ENCODE peak calls at places on chromosomes 7 and 10, in eight cellular contexts. One of them, this sample, is unnamed.

GRCh38 chr7:35793225-35793579 is 7.7 kb upstream of the SEPTIN7 start:
- DNase-seq in AG09319: no peak
- DNase-seq in A549: no peak
- DNase-seq in Panc1: no peak
- DNase-seq in Peyer's patch: no peak
- DNase-seq in astrocyte: peak; percentile 4
- DNase-seq in tibial artery: no peak
- DNase-seq in colonic mucosa: no peak
- DNase-seq in this sample: no peak

GRCh38 chr7:49001610-49002033 is 77.3 kb downstream of the CDC14C start:
- DNase-seq in AG09319: no peak
- DNase-seq in A549: peak; percentile 10
- DNase-seq in Panc1: peak; percentile 32
- DNase-seq in Peyer's patch: no peak
- DNase-seq in astrocyte: no peak
- DNase-seq in tibial artery: no peak
- DNase-seq in colonic mucosa: peak; percentile 37
- DNase-seq in this sample: no peak

GRCh38 chr10:533186-533585 is 156.3 kb downstream of the DIP2C start:
- DNase-seq in AG09319: no peak
- DNase-seq in A549: no peak
- DNase-seq in Panc1: no peak
- DNase-seq in Peyer's patch: no peak
- DNase-seq in astrocyte: no peak
- DNase-seq in tibial artery: no peak
- DNase-seq in colonic mucosa: no peak
- DNase-seq in this sample: no peak

GRCh38 chr7:36301914-36302771 is 87.5 kb upstream of the ANLN start:
- DNase-seq in AG09319: no peak
- DNase-seq in A549: no peak
- DNase-seq in Panc1: no peak
- DNase-seq in Peyer's patch: peak; percentile 28
- DNase-seq in astrocyte: peak; percentile 39
- DNase-seq in tibial artery: no peak
- DNase-seq in colonic mucosa: no peak
- DNase-seq in this sample: no peak

GRCh38 chr10:122102146-122102866 is 113.3 kb downstream of the TACC2 start:
- DNase-seq in AG09319: no peak
- DNase-seq in A549: peak; percentile 80
- DNase-seq in Panc1: no peak
- DNase-seq in Peyer's patch: no peak
- DNase-seq in astrocyte: no peak
- DNase-seq in tibial artery: no peak
- DNase-seq in colonic mucosa: no peak
- DNase-seq in this sample: no peak

GRCh38 chr10:80197972-80198591 is 7.3 kb downstream of the ANXA11 start:
- DNase-seq in AG09319: no peak
- DNase-seq in A549: no peak
- DNase-seq in Panc1: no peak
- DNase-seq in Peyer's patch: no peak
- DNase-seq in astrocyte: no peak
- DNase-seq in tibial artery: no peak
- DNase-seq in colonic mucosa: no peak
- DNase-seq in this sample: no peak

GRCh38 chr10:11472158-11472753 is 139.2 kb downstream of the USP6NL start:
- DNase-seq in AG09319: peak; percentile 5
- DNase-seq in A549: peak; percentile 51
- DNase-seq in Panc1: peak; percentile 41
- DNase-seq in Peyer's patch: no peak
- DNase-seq in astrocyte: peak; percentile 15
- DNase-seq in tibial artery: peak; percentile 47
- DNase-seq in colonic mucosa: peak; percentile 66
- DNase-seq in this sample: no peak

GRCh38 chr7:69246758-69247157 is 351.5 kb upstream of the AUTS2 start:
- DNase-seq in AG09319: no peak
- DNase-seq in A549: no peak
- DNase-seq in Panc1: no peak
- DNase-seq in Peyer's patch: no peak
- DNase-seq in astrocyte: no peak
- DNase-seq in tibial artery: peak; percentile 61
- DNase-seq in colonic mucosa: no peak
- DNase-seq in this sample: no peak

GRCh38 chr7:2048531-2048930 is 184.2 kb downstream of the MAD1L1 start:
- DNase-seq in AG09319: no peak
- DNase-seq in A549: no peak
- DNase-seq in Panc1: no peak
- DNase-seq in Peyer's patch: no peak
- DNase-seq in astrocyte: no peak
- DNase-seq in tibial artery: no peak
- DNase-seq in colonic mucosa: no peak
- DNase-seq in this sample: no peak

GRCh38 chr10:123269675-123270074 is 115.5 kb downstream of the BUB3 start:
- DNase-seq in AG09319: no peak
- DNase-seq in A549: no peak
- DNase-seq in Panc1: no peak
- DNase-seq in Peyer's patch: no peak
- DNase-seq in astrocyte: no peak
- DNase-seq in tibial artery: no peak
- DNase-seq in colonic mucosa: no peak
- DNase-seq in this sample: no peak

GRCh38 chr10:132878091-132878729 is 64.2 kb downstream of the CFAP46 start:
- DNase-seq in AG09319: no peak
- DNase-seq in A549: no peak
- DNase-seq in Panc1: no peak
- DNase-seq in Peyer's patch: no peak
- DNase-seq in astrocyte: no peak
- DNase-seq in tibial artery: no peak
- DNase-seq in colonic mucosa: no peak
- DNase-seq in this sample: no peak

GRCh38 chr10:8396675-8397074 is 342.2 kb downstream of the GATA3 start:
- DNase-seq in AG09319: no peak
- DNase-seq in A549: no peak
- DNase-seq in Panc1: no peak
- DNase-seq in Peyer's patch: no peak
- DNase-seq in astrocyte: peak; percentile 84
- DNase-seq in tibial artery: no peak
- DNase-seq in colonic mucosa: no peak
- DNase-seq in this sample: no peak

GRCh38 chr7:207418-208127 is 15.2 kb downstream of the FAM20C start:
- DNase-seq in AG09319: no peak
- DNase-seq in A549: no peak
- DNase-seq in Panc1: no peak
- DNase-seq in Peyer's patch: no peak
- DNase-seq in astrocyte: no peak
- DNase-seq in tibial artery: no peak
- DNase-seq in colonic mucosa: no peak
- DNase-seq in this sample: no peak

GRCh38 chr7:70240873-70241272 is 642.6 kb downstream of the AUTS2 start:
- DNase-seq in AG09319: no peak
- DNase-seq in A549: no peak
- DNase-seq in Panc1: no peak
- DNase-seq in Peyer's patch: no peak
- DNase-seq in astrocyte: no peak
- DNase-seq in tibial artery: peak; percentile 52
- DNase-seq in colonic mucosa: no peak
- DNase-seq in this sample: no peak

GRCh38 chr7:41652265-41652664 is 50.6 kb downstream of the INHBA start:
- DNase-seq in AG09319: peak; percentile 72
- DNase-seq in A549: no peak
- DNase-seq in Panc1: no peak
- DNase-seq in Peyer's patch: no peak
- DNase-seq in astrocyte: no peak
- DNase-seq in tibial artery: no peak
- DNase-seq in colonic mucosa: no peak
- DNase-seq in this sample: no peak

GRCh38 chr7:34675749-34676374 is 17.8 kb downstream of the NPSR1 start:
- DNase-seq in AG09319: no peak
- DNase-seq in A549: peak; percentile 48
- DNase-seq in Panc1: peak; percentile 13
- DNase-seq in Peyer's patch: no peak
- DNase-seq in astrocyte: no peak
- DNase-seq in tibial artery: no peak
- DNase-seq in colonic mucosa: no peak
- DNase-seq in this sample: no peak

GRCh38 chr10:28177944-28178637 is 124.8 kb downstream of the MPP7 start:
- DNase-seq in AG09319: no peak
- DNase-seq in A549: no peak
- DNase-seq in Panc1: no peak
- DNase-seq in Peyer's patch: no peak
- DNase-seq in astrocyte: no peak
- DNase-seq in tibial artery: no peak
- DNase-seq in colonic mucosa: no peak
- DNase-seq in this sample: no peak

GRCh38 chr7:40704172-40704571 is 569.4 kb downstream of the SUGCT start:
- DNase-seq in AG09319: no peak
- DNase-seq in A549: no peak
- DNase-seq in Panc1: no peak
- DNase-seq in Peyer's patch: no peak
- DNase-seq in astrocyte: no peak
- DNase-seq in tibial artery: no peak
- DNase-seq in colonic mucosa: no peak
- DNase-seq in this sample: no peak

GRCh38 chr10:36671607-36672006 is 453.8 kb upstream of the ANKRD30A start:
- DNase-seq in AG09319: no peak
- DNase-seq in A549: no peak
- DNase-seq in Panc1: no peak
- DNase-seq in Peyer's patch: no peak
- DNase-seq in astrocyte: peak; percentile 73
- DNase-seq in tibial artery: no peak
- DNase-seq in colonic mucosa: no peak
- DNase-seq in this sample: no peak

GRCh38 chr10:78916227-78916626 is 152.5 kb upstream of the ZMIZ1 start:
- DNase-seq in AG09319: no peak
- DNase-seq in A549: no peak
- DNase-seq in Panc1: no peak
- DNase-seq in Peyer's patch: no peak
- DNase-seq in astrocyte: no peak
- DNase-seq in tibial artery: no peak
- DNase-seq in colonic mucosa: no peak
- DNase-seq in this sample: no peak

GRCh38 chr10:80211786-80212185 is 6.4 kb upstream of the ANXA11 start:
- DNase-seq in AG09319: no peak
- DNase-seq in A549: no peak
- DNase-seq in Panc1: no peak
- DNase-seq in Peyer's patch: no peak
- DNase-seq in astrocyte: no peak
- DNase-seq in tibial artery: no peak
- DNase-seq in colonic mucosa: no peak
- DNase-seq in this sample: no peak

GRCh38 chr7:31488562-31489203 is 25.2 kb upstream of the ITPRID1 start:
- DNase-seq in AG09319: peak; percentile 1
- DNase-seq in A549: peak; percentile 69
- DNase-seq in Panc1: peak; percentile 48
- DNase-seq in Peyer's patch: peak; percentile 65
- DNase-seq in astrocyte: peak; percentile 74
- DNase-seq in tibial artery: peak; percentile 30
- DNase-seq in colonic mucosa: peak; percentile 60
- DNase-seq in this sample: peak; percentile 31
- TF ChIP-seq CTCF in AG09319: peak; percentile 25
- TF ChIP-seq CTCF in A549: peak; percentile 83
- TF ChIP-seq CTCF in Panc1: peak; percentile 90
- TF ChIP-seq CTCF in Peyer's patch: no peak
- TF ChIP-seq CTCF in astrocyte: peak; percentile 74
- TF ChIP-seq CTCF in tibial artery: no peak
- TF ChIP-seq CTCF in colonic mucosa: peak; percentile 69
- TF ChIP-seq CTCF in this sample: no peak

GRCh38 chr10:14547826-14548225 is 217.1 kb upstream of the FRMD4A start:
- DNase-seq in AG09319: no peak
- DNase-seq in A549: no peak
- DNase-seq in Panc1: no peak
- DNase-seq in Peyer's patch: no peak
- DNase-seq in astrocyte: no peak
- DNase-seq in tibial artery: no peak
- DNase-seq in colonic mucosa: no peak
- DNase-seq in this sample: no peak
- TF ChIP-seq CTCF in AG09319: no peak
- TF ChIP-seq CTCF in A549: no peak
- TF ChIP-seq CTCF in Panc1: peak; percentile 20
- TF ChIP-seq CTCF in Peyer's patch: no peak
- TF ChIP-seq CTCF in astrocyte: peak; percentile 19
- TF ChIP-seq CTCF in tibial artery: peak; percentile 7
- TF ChIP-seq CTCF in colonic mucosa: no peak
- TF ChIP-seq CTCF in this sample: no peak

DNA sequence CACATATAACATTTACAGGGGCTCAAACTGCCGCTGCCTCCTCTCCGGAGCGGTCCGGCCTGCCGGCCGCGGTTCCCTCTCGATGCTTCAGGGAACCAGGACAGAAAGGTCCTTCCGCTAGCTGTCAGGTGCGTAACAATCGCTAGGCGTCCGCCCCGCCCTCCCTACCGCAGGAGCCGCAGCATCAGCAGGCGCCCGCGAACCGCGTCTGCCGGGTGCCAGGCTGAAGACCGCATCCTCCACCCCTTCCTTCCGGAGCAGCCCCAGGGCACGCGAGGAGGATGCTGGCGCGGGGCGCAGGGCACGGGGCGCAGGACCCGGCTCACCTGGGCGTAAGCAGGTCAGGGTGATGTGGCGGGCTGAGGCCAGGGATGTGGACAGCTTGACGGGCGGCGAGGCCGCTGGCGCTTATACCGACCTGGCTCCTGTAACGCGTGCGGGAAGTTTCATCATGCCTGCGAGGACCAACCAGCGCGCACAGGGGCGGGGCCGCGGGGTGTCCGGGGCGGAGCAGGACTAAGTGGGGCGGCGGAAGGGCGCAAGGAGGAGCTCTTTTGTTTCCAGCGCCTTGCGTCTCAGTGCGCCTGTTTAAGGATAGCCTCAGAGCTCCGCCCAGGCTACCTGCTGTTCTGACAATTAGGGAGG is at the start of gene ASNS:
- DNase-seq in AG09319: peak; percentile 84
- DNase-seq in A549: peak; percentile 81
- DNase-seq in Panc1: peak; percentile 90
- DNase-seq in Peyer's patch: peak; percentile 94
- DNase-seq in astrocyte: peak; percentile 84
- DNase-seq in tibial artery: peak; percentile 89
- DNase-seq in colonic mucosa: peak; percentile 95
- DNase-seq in this sample: peak; percentile 68
- TF ChIP-seq CTCF in AG09319: no peak
- TF ChIP-seq CTCF in A549: no peak
- TF ChIP-seq CTCF in Panc1: no peak
- TF ChIP-seq CTCF in Peyer's patch: no peak
- TF ChIP-seq CTCF in astrocyte: no peak
- TF ChIP-seq CTCF in tibial artery: no peak
- TF ChIP-seq CTCF in colonic mucosa: no peak
- TF ChIP-seq CTCF in this sample: no peak

GRCh38 chr7:20275637-20276036 is 55.1 kb upstream of the ITGB8 start:
- DNase-seq in AG09319: no peak
- DNase-seq in A549: no peak
- DNase-seq in Panc1: no peak
- DNase-seq in Peyer's patch: no peak
- DNase-seq in astrocyte: no peak
- DNase-seq in tibial artery: no peak
- DNase-seq in colonic mucosa: no peak
- DNase-seq in this sample: no peak

GRCh38 chr7:20279979-20280378 is 50.7 kb upstream of the ITGB8 start:
- DNase-seq in AG09319: no peak
- DNase-seq in A549: no peak
- DNase-seq in Panc1: no peak
- DNase-seq in Peyer's patch: no peak
- DNase-seq in astrocyte: no peak
- DNase-seq in tibial artery: no peak
- DNase-seq in colonic mucosa: no peak
- DNase-seq in this sample: no peak

GRCh38 chr7:20280475-20281351 is 50.0 kb upstream of the ITGB8 start:
- DNase-seq in AG09319: peak; percentile 31
- DNase-seq in A549: no peak
- DNase-seq in Panc1: no peak
- DNase-seq in Peyer's patch: no peak
- DNase-seq in astrocyte: peak; percentile 90
- DNase-seq in tibial artery: no peak
- DNase-seq in colonic mucosa: no peak
- DNase-seq in this sample: no peak

GRCh38 chr7:20276705-20277472 is 53.8 kb upstream of the ITGB8 start:
- DNase-seq in AG09319: no peak
- DNase-seq in A549: no peak
- DNase-seq in Panc1: no peak
- DNase-seq in Peyer's patch: no peak
- DNase-seq in astrocyte: no peak
- DNase-seq in tibial artery: no peak
- DNase-seq in colonic mucosa: no peak
- DNase-seq in this sample: no peak
- TF ChIP-seq CTCF in AG09319: no peak
- TF ChIP-seq CTCF in A549: no peak
- TF ChIP-seq CTCF in Panc1: no peak
- TF ChIP-seq CTCF in Peyer's patch: no peak
- TF ChIP-seq CTCF in astrocyte: no peak
- TF ChIP-seq CTCF in tibial artery: no peak
- TF ChIP-seq CTCF in colonic mucosa: no peak
- TF ChIP-seq CTCF in this sample: no peak